ENCODE peak calls at places on chromosomes 16 and 17, in seven cellular contexts. One of them, this sample, is unnamed.

GRCh38 chr17:57599271-57600045 is 145.6 kb downstream of the CCDC182 start:
- DNase-seq in SK-N-SH: no peak
- DNase-seq in A549: no peak
- DNase-seq in K562: no peak
- DNase-seq in GM12878: no peak
- DNase-seq in H1: no peak
- DNase-seq in HepG2: no peak
- DNase-seq in this sample: no peak

GRCh38 chr16:28082624-28083023 is 19.1 kb upstream of the GSG1L start:
- DNase-seq in SK-N-SH: no peak
- DNase-seq in A549: no peak
- DNase-seq in K562: peak; percentile 59
- DNase-seq in GM12878: no peak
- DNase-seq in H1: no peak
- DNase-seq in HepG2: no peak
- DNase-seq in this sample: no peak

GRCh38 chr17:72635034-72635654 is 457.3 kb downstream of the SLC39A11 start:
- DNase-seq in SK-N-SH: no peak
- DNase-seq in A549: no peak
- DNase-seq in K562: no peak
- DNase-seq in GM12878: no peak
- DNase-seq in H1: no peak
- DNase-seq in HepG2: no peak
- DNase-seq in this sample: no peak

GRCh38 chr17:80678621-80679020 is 134.0 kb downstream of the RPTOR start:
- DNase-seq in SK-N-SH: no peak
- DNase-seq in A549: no peak
- DNase-seq in K562: no peak
- DNase-seq in GM12878: no peak
- DNase-seq in H1: no peak
- DNase-seq in HepG2: no peak
- DNase-seq in this sample: peak; percentile 91

GRCh38 chr16:49615606-49616005 is 240.3 kb downstream of the ZNF423 start:
- DNase-seq in SK-N-SH: no peak
- DNase-seq in A549: no peak
- DNase-seq in K562: no peak
- DNase-seq in GM12878: no peak
- DNase-seq in H1: peak; percentile 34
- DNase-seq in HepG2: no peak
- DNase-seq in this sample: no peak

GRCh38 chr16:50457423-50457822 is 88.6 kb upstream of the BRD7 start:
- DNase-seq in SK-N-SH: no peak
- DNase-seq in A549: no peak
- DNase-seq in K562: no peak
- DNase-seq in GM12878: no peak
- DNase-seq in H1: no peak
- DNase-seq in HepG2: no peak
- DNase-seq in this sample: no peak

GRCh38 chr16:70438325-70438982 is 446 bp downstream of the ST3GAL2 start:
- DNase-seq in SK-N-SH: no peak
- DNase-seq in A549: no peak
- DNase-seq in K562: peak; percentile 52
- DNase-seq in GM12878: no peak
- DNase-seq in H1: no peak
- DNase-seq in HepG2: no peak
- DNase-seq in this sample: no peak

GRCh38 chr16:69482410-69482951 is 58.1 kb downstream of the CYB5B start:
- DNase-seq in SK-N-SH: no peak
- DNase-seq in A549: no peak
- DNase-seq in K562: no peak
- DNase-seq in GM12878: no peak
- DNase-seq in H1: no peak
- DNase-seq in HepG2: no peak
- DNase-seq in this sample: peak; percentile 27

GRCh38 chr17:28350271-28350670 is 7.1 kb downstream of the POLDIP2 start:
- DNase-seq in SK-N-SH: no peak
- DNase-seq in A549: no peak
- DNase-seq in K562: no peak
- DNase-seq in GM12878: no peak
- DNase-seq in H1: no peak
- DNase-seq in HepG2: no peak
- DNase-seq in this sample: no peak

GRCh38 chr17:27559506-27559931 is 71.5 kb upstream of the LGALS9 start:
- DNase-seq in SK-N-SH: peak; percentile 54
- DNase-seq in A549: no peak
- DNase-seq in K562: no peak
- DNase-seq in GM12878: no peak
- DNase-seq in H1: no peak
- DNase-seq in HepG2: peak; percentile 62
- DNase-seq in this sample: peak; percentile 87

GRCh38 chr17:70040336-70040735 is 34.7 kb upstream of the KCNJ16 start:
- DNase-seq in SK-N-SH: no peak
- DNase-seq in A549: no peak
- DNase-seq in K562: no peak
- DNase-seq in GM12878: no peak
- DNase-seq in H1: no peak
- DNase-seq in HepG2: no peak
- DNase-seq in this sample: peak; percentile 33

GRCh38 chr16:23059433-23059832 is 89.8 kb downstream of the USP31 start:
- DNase-seq in SK-N-SH: no peak
- DNase-seq in A549: no peak
- DNase-seq in K562: no peak
- DNase-seq in GM12878: no peak
- DNase-seq in H1: no peak
- DNase-seq in HepG2: no peak
- DNase-seq in this sample: no peak

GRCh38 chr16:30076276-30076791 is 540 bp downstream of the PPP4C start:
- DNase-seq in SK-N-SH: no peak
- DNase-seq in A549: no peak
- DNase-seq in K562: peak; percentile 41
- DNase-seq in GM12878: no peak
- DNase-seq in H1: no peak
- DNase-seq in HepG2: no peak
- DNase-seq in this sample: no peak

GRCh38 chr17:62860962-62861873 is 53.1 kb upstream of the MARCHF10 start:
- DNase-seq in SK-N-SH: no peak
- DNase-seq in A549: no peak
- DNase-seq in K562: no peak
- DNase-seq in GM12878: no peak
- DNase-seq in H1: peak; percentile 41
- DNase-seq in HepG2: no peak
- DNase-seq in this sample: peak; percentile 13

GRCh38 chr17:60091109-60091508 is 12.4 kb upstream of the HEATR6 start:
- DNase-seq in SK-N-SH: no peak
- DNase-seq in A549: no peak
- DNase-seq in K562: no peak
- DNase-seq in GM12878: no peak
- DNase-seq in H1: no peak
- DNase-seq in HepG2: no peak
- DNase-seq in this sample: no peak

GRCh38 chr17:68061512-68062313 is 26.2 kb downstream of the KPNA2 start:
- DNase-seq in SK-N-SH: no peak
- DNase-seq in A549: no peak
- DNase-seq in K562: no peak
- DNase-seq in GM12878: no peak
- DNase-seq in H1: no peak
- DNase-seq in HepG2: peak; percentile 35
- DNase-seq in this sample: peak; percentile 38

GRCh38 chr16:80614908-80615696 is 74.3 kb downstream of the DYNLRB2 start:
- DNase-seq in SK-N-SH: no peak
- DNase-seq in A549: peak; percentile 55
- DNase-seq in K562: peak; percentile 23
- DNase-seq in GM12878: no peak
- DNase-seq in H1: peak; percentile 10
- DNase-seq in HepG2: no peak
- DNase-seq in this sample: peak; percentile 86

GRCh38 chr17:48559609-48560451 is 14.9 kb upstream of the HOXB2 start:
- DNase-seq in SK-N-SH: no peak
- DNase-seq in A549: no peak
- DNase-seq in K562: no peak
- DNase-seq in GM12878: no peak
- DNase-seq in H1: no peak
- DNase-seq in HepG2: no peak
- DNase-seq in this sample: no peak

GRCh38 chr16:57926041-57926440 is 44.9 kb downstream of the CNGB1 start:
- DNase-seq in SK-N-SH: no peak
- DNase-seq in A549: no peak
- DNase-seq in K562: no peak
- DNase-seq in GM12878: no peak
- DNase-seq in H1: no peak
- DNase-seq in HepG2: no peak
- DNase-seq in this sample: no peak

GRCh38 chr16:71775949-71776348 is 32.7 kb downstream of the AP1G1 start:
- DNase-seq in SK-N-SH: no peak
- DNase-seq in A549: no peak
- DNase-seq in K562: no peak
- DNase-seq in GM12878: peak; percentile 15
- DNase-seq in H1: no peak
- DNase-seq in HepG2: no peak
- DNase-seq in this sample: no peak

GRCh38 chr17:81395600-81396277 is 482 bp downstream of the BAHCC1 start:
- DNase-seq in SK-N-SH: no peak
- DNase-seq in A549: no peak
- DNase-seq in K562: no peak
- DNase-seq in GM12878: no peak
- DNase-seq in H1: no peak
- DNase-seq in HepG2: no peak
- DNase-seq in this sample: no peak

GRCh38 chr17:17367931-17368330 is 64.8 kb downstream of the NT5M start:
- DNase-seq in SK-N-SH: peak; percentile 5
- DNase-seq in A549: no peak
- DNase-seq in K562: no peak
- DNase-seq in GM12878: no peak
- DNase-seq in H1: no peak
- DNase-seq in HepG2: no peak
- DNase-seq in this sample: peak; percentile 26

GRCh38 chr17:2107050-2107449 is 52.1 kb downstream of the HIC1 start:
- DNase-seq in SK-N-SH: no peak
- DNase-seq in A549: no peak
- DNase-seq in K562: no peak
- DNase-seq in GM12878: no peak
- DNase-seq in H1: no peak
- DNase-seq in HepG2: no peak
- DNase-seq in this sample: no peak

GRCh38 chr16:88886311-88886914 is 20.0 kb upstream of the PABPN1L start:
- DNase-seq in SK-N-SH: no peak
- DNase-seq in A549: no peak
- DNase-seq in K562: no peak
- DNase-seq in GM12878: no peak
- DNase-seq in H1: no peak
- DNase-seq in HepG2: no peak
- DNase-seq in this sample: no peak

GRCh38 chr17:49952912-49953497 is 16.0 kb upstream of the DLX4 start:
- DNase-seq in SK-N-SH: no peak
- DNase-seq in A549: no peak
- DNase-seq in K562: no peak
- DNase-seq in GM12878: no peak
- DNase-seq in H1: no peak
- DNase-seq in HepG2: peak; percentile 46
- DNase-seq in this sample: no peak

DNA sequence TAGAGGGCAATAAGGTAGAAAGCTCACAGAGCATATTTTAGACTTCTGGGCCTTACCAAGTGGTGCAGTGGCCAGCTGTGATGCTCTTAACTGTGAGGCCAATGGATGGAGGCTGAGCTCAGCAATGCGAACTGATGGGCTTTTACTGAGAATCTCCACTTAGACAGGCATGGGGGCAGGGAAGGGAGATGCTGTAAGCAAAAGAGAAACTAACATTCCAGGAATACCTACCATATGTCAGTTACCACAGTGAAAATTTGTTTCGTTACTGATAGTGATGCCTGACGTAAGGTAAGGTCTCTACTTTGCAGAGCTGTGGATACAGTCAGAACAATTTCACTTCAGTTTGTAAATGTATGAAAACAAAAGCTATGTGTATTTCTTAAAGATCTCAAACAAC is 250.6 kb upstream of the ZFHX3 start:
- DNase-seq in SK-N-SH: no peak
- DNase-seq in A549: no peak
- DNase-seq in K562: no peak
- DNase-seq in GM12878: no peak
- DNase-seq in H1: no peak
- DNase-seq in HepG2: peak; percentile 9
- DNase-seq in this sample: peak; percentile 61
- TF ChIP-seq RFX5 in SK-N-SH: no peak
- TF ChIP-seq RFX5 in A549: no peak
- TF ChIP-seq RFX5 in K562: no peak
- TF ChIP-seq RFX5 in GM12878: no peak
- TF ChIP-seq RFX5 in H1: no peak
- TF ChIP-seq RFX5 in HepG2: no peak
- TF ChIP-seq RFX5 in this sample: no peak

GRCh38 chr17:32822996-32823395 is 53.9 kb downstream of the MYO1D start:
- DNase-seq in SK-N-SH: peak; percentile 16
- DNase-seq in A549: no peak
- DNase-seq in K562: no peak
- DNase-seq in GM12878: no peak
- DNase-seq in H1: no peak
- DNase-seq in HepG2: no peak
- DNase-seq in this sample: no peak
- TF ChIP-seq RFX5 in SK-N-SH: no peak
- TF ChIP-seq RFX5 in A549: no peak
- TF ChIP-seq RFX5 in K562: no peak
- TF ChIP-seq RFX5 in GM12878: no peak
- TF ChIP-seq RFX5 in H1: no peak
- TF ChIP-seq RFX5 in HepG2: no peak
- TF ChIP-seq RFX5 in this sample: no peak

DNA sequence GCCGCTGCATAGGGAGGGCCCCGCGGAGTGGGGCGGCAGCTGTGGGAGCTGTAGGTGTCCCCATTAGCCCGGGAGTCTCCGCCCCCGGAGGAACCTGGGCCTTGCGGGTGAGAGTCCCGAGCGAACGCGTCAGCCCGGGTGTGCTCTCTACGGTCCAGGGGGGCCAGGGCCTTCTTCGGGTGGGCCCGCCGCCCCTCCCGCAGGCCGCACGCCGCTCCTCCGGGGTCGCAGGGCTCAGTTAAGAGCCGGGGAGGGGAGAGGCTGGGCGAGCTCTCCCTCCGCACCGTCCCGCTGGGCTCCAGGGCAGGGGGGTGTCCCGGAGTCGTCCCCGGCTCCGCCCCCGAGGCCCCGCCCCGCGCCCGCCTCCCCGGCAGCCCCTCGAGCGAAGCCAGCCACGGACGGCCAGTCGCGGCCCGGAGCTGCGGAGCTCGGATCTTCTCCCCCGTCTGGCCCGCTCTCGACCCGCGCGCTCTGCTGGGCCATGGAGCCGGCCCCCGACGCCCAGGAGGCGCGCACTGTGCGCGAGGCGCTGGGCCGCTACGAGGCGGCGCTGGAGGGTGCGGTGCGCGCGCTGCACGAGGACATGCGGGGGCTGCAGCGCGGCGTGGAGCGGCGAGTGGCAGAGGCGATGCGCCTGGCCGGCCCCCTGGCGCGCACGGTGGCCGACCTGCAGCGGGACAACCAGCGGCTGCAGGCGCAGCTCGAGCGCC is at the start of gene SMTNL2:
- DNase-seq in SK-N-SH: peak; percentile 64
- DNase-seq in A549: no peak
- DNase-seq in K562: no peak
- DNase-seq in GM12878: no peak
- DNase-seq in H1: no peak
- DNase-seq in HepG2: no peak
- DNase-seq in this sample: no peak
- TF ChIP-seq RFX5 in SK-N-SH: no peak
- TF ChIP-seq RFX5 in A549: no peak
- TF ChIP-seq RFX5 in K562: no peak
- TF ChIP-seq RFX5 in GM12878: no peak
- TF ChIP-seq RFX5 in H1: no peak
- TF ChIP-seq RFX5 in HepG2: no peak
- TF ChIP-seq RFX5 in this sample: no peak

GRCh38 chr16:760498-761343 is at the start of gene MSLN:
- DNase-seq in SK-N-SH: no peak
- DNase-seq in A549: peak; percentile 71
- DNase-seq in K562: no peak
- DNase-seq in GM12878: no peak
- DNase-seq in H1: no peak
- DNase-seq in HepG2: peak; percentile 61
- DNase-seq in this sample: no peak
- TF ChIP-seq RFX5 in SK-N-SH: no peak
- TF ChIP-seq RFX5 in A549: no peak
- TF ChIP-seq RFX5 in K562: no peak
- TF ChIP-seq RFX5 in GM12878: no peak
- TF ChIP-seq RFX5 in H1: no peak
- TF ChIP-seq RFX5 in HepG2: no peak
- TF ChIP-seq RFX5 in this sample: no peak